ENCODE peak calls at places on chromosomes 13 and 19, in four cellular contexts. U, S, G and C are unnamed samples.
A peak's percentile ranks its signal among the peaks of the same experiment; 100 is the strongest.

GRCh38 chr19:48830088-48830487 is 6.2 kb downstream of the HSD17B14 start:
- ATAC-seq in U (no peak), S (no peak), G (no peak), C (no peak)

GRCh38 chr19:42366676-42367075 is 23.4 kb downstream of the CNFN start:
- ATAC-seq in U (peak; percentile 70), S (no peak), G (no peak), C (no peak)

GRCh38 chr13:113423225-113424170 is 29.8 kb downstream of the ADPRHL1 start:
- ATAC-seq in U (peak; percentile 6), S (no peak), G (no peak), C (no peak)

GRCh38 chr19:1599460-1599846 is 5.8 kb downstream of the UQCR11 start:
- ATAC-seq in U (no peak), S (no peak), G (no peak), C (no peak)

GRCh38 chr19:48258350-48258749 is 2.6 kb upstream of the CARD8 start:
- ATAC-seq in U (no peak), S (no peak), G (no peak), C (no peak)

GRCh38 chr19:726993-727956 is 18.5 kb downstream of the PALM start:
- ATAC-seq in U (peak; percentile 28), S (no peak), G (no peak), C (peak; percentile 12)

GRCh38 chr19:55646889-55647731 is 902 bp upstream of the CCDC106 start:
- ATAC-seq in U (no peak), S (no peak), G (no peak), C (no peak)

GRCh38 chr19:16463991-16464575 is 7.7 kb downstream of the EPS15L1 start:
- ATAC-seq in U (peak; percentile 4), S (no peak), G (no peak), C (no peak)

GRCh38 chr13:28179974-28180373 is 41.6 kb downstream of the PAN3 start:
- ATAC-seq in U (no peak), S (no peak), G (no peak), C (no peak)

GRCh38 chr13:75226755-75227435 is 255.1 kb downstream of the TBC1D4 start:
- ATAC-seq in U (no peak), S (no peak), G (peak; percentile 62), C (no peak)

GRCh38 chr13:99415014-99415650 is 86.1 kb upstream of the TM9SF2 start:
- ATAC-seq in U (peak; percentile 55), S (no peak), G (no peak), C (peak; percentile 43)

GRCh38 chr13:74017301-74018092 is 116.7 kb downstream of the KLF12 start:
- ATAC-seq in U (peak; percentile 63), S (no peak), G (no peak), C (no peak)

GRCh38 chr19:14248578-14249011 is 42.6 kb upstream of the ADGRL1 start:
- ATAC-seq in U (peak; percentile 77), S (peak; percentile 50), G (peak; percentile 66), C (peak; percentile 63)

GRCh38 chr13:111202745-111203144 is 87.6 kb downstream of the ARHGEF7 start:
- ATAC-seq in U (peak; percentile 77), S (peak; percentile 52), G (no peak), C (peak; percentile 41)

GRCh38 chr19:36106441-36106840 is 4.5 kb upstream of the OVOL3 start:
- ATAC-seq in U (peak; percentile 62), S (no peak), G (no peak), C (no peak)

GRCh38 chr13:84399320-84400085 is 517.2 kb upstream of the SLITRK1 start:
- ATAC-seq in U (no peak), S (no peak), G (no peak), C (no peak)

GRCh38 chr13:99281811-99282263 is 23.7 kb upstream of the GPR18 start:
- ATAC-seq in U (peak; percentile 65), S (peak; percentile 79), G (peak; percentile 65), C (peak; percentile 86)

GRCh38 chr19:1057185-1057857 is 9.6 kb upstream of the ARHGAP45 start:
- ATAC-seq in U (peak; percentile 28), S (peak; percentile 85), G (no peak), C (no peak)

GRCh38 chr19:45450042-45450380 is 17.8 kb upstream of the FOSB start:
- ATAC-seq in U (peak; percentile 1), S (peak; percentile 4), G (no peak), C (no peak)

GRCh38 chr13:39186205-39186880 is 148.1 kb downstream of the NHLRC3 start:
- ATAC-seq in U (peak; percentile 82), S (no peak), G (peak; percentile 72), C (peak; percentile 80)

GRCh38 chr13:28100149-28101121 is at the start of gene FLT3:
- ATAC-seq in U (peak; percentile 35), S (peak; percentile 60), G (peak; percentile 71), C (no peak)

GRCh38 chr13:61563645-61564044 is 148.0 kb upstream of the PCDH20 start:
- ATAC-seq in U (no peak), S (no peak), G (no peak), C (no peak)

GRCh38 chr13:113049521-113049941 is 56.1 kb upstream of the F7 start:
- ATAC-seq in U (peak; percentile 82), S (no peak), G (no peak), C (peak; percentile 36)

GRCh38 chr19:6489278-6490061 is 7.9 kb upstream of the DENND1C start:
- ATAC-seq in U (no peak), S (peak; percentile 58), G (no peak), C (no peak)

GRCh38 chr13:29472317-29472961 is 123.0 kb downstream of the SLC7A1 start:
- ATAC-seq in U (peak; percentile 49), S (no peak), G (no peak), C (no peak)